ENCODE peak calls at places on chromosomes 6 and 20, in five cellular contexts. G, B, E, X and P are unnamed samples.
A peak's percentile ranks its signal among the peaks of the same experiment; 100 is the strongest.

GRCh38 chr20:18012901-18013300 is 44.1 kb downstream of the MGME1 start:
- DNase-seq in G (no peak), X (no peak), E (no peak), B (no peak), P (no peak)

GRCh38 chr6:124487778-124488431 is 474.3 kb upstream of the RNF217 start:
- DNase-seq in X (peak; percentile 57), G (no peak), B (no peak), E (no peak), P (no peak)

GRCh38 chr6:1253816-1254215 is 58.1 kb upstream of the FOXQ1 start:
- DNase-seq in X (no peak), E (no peak), G (no peak), B (no peak), P (no peak)

GRCh38 chr6:20137288-20137687 is 75.0 kb downstream of the MBOAT1 start:
- DNase-seq in B (no peak), X (no peak), G (no peak), E (no peak), P (no peak)

GRCh38 chr20:57092112-57092899 is 174.1 kb downstream of the BMP7 start:
- DNase-seq in E (peak; percentile 86), X (peak; percentile 24), G (peak; percentile 44), B (no peak), P (peak; percentile 74)

GRCh38 chr20:4335722-4336121 is 320.4 kb upstream of the RNF24 start:
- DNase-seq in B (no peak), E (no peak), G (no peak), X (no peak), P (no peak)

GRCh38 chr20:33477386-33478234 is 12.3 kb upstream of the CBFA2T2 start:
- DNase-seq in G (no peak), B (no peak), E (peak; percentile 20), X (no peak), P (no peak)

GRCh38 chr6:28867078-28867414 is 56.7 kb downstream of the TRIM27 start:
- DNase-seq in G (no peak), E (no peak), X (no peak), B (no peak), P (no peak)

GRCh38 chr6:27902335-27903314 is 9.6 kb downstream of the OR2B2 start:
- DNase-seq in B (peak; percentile 89), G (peak; percentile 75), E (peak; percentile 78), X (peak; percentile 88), P (peak; percentile 83)

GRCh38 chr6:16694789-16695188 is 66.5 kb downstream of the ATXN1 start:
- DNase-seq in E (no peak), G (no peak), B (no peak), X (no peak), P (no peak)

GRCh38 chr6:157492741-157493140 is 111.8 kb downstream of the ZDHHC14 start:
- DNase-seq in B (no peak), X (no peak), G (no peak), E (no peak), P (no peak)

GRCh38 chr6:22785036-22785435 is 215.7 kb downstream of the HDGFL1 start:
- DNase-seq in B (no peak), X (peak; percentile 28), E (peak; percentile 0), G (no peak), P (no peak)

GRCh38 chr6:104123227-104123626 is 736.5 kb downstream of the HACE1 start:
- DNase-seq in E (no peak), X (no peak), G (no peak), B (no peak), P (no peak)

GRCh38 chr20:22496817-22497216 is 87.6 kb downstream of the FOXA2 start:
- DNase-seq in B (no peak), E (no peak), X (no peak), G (no peak), P (no peak)

GRCh38 chr6:111980168-111980567 is 73.7 kb upstream of the CCN6 start:
- DNase-seq in E (no peak), B (no peak), X (peak; percentile 72), G (no peak), P (no peak)

GRCh38 chr20:12566596-12566995 is 442.2 kb upstream of the SPTLC3 start:
- DNase-seq in G (no peak), E (no peak), B (no peak), X (no peak), P (no peak)

GRCh38 chr6:43575105-43575771 is 600 bp downstream of the XPO5 start:
- DNase-seq in G (no peak), X (peak; percentile 12), E (peak; percentile 74), B (no peak), P (peak; percentile 82)

GRCh38 chr20:1330075-1330830 is 1.3 kb upstream of the SDCBP2 start:
- DNase-seq in X (no peak), E (no peak), B (peak; percentile 84), G (no peak), P (no peak)

GRCh38 chr6:137222376-137222775 is 3.2 kb upstream of the IFNGR1 start:
- DNase-seq in X (no peak), G (no peak), E (no peak), B (no peak), P (no peak)

GRCh38 chr6:27753668-27754407 is 158.4 kb downstream of the OR2B2 start:
- DNase-seq in G (peak; percentile 90), B (no peak), E (peak; percentile 95), X (peak; percentile 80), P (peak; percentile 86)

DNA sequence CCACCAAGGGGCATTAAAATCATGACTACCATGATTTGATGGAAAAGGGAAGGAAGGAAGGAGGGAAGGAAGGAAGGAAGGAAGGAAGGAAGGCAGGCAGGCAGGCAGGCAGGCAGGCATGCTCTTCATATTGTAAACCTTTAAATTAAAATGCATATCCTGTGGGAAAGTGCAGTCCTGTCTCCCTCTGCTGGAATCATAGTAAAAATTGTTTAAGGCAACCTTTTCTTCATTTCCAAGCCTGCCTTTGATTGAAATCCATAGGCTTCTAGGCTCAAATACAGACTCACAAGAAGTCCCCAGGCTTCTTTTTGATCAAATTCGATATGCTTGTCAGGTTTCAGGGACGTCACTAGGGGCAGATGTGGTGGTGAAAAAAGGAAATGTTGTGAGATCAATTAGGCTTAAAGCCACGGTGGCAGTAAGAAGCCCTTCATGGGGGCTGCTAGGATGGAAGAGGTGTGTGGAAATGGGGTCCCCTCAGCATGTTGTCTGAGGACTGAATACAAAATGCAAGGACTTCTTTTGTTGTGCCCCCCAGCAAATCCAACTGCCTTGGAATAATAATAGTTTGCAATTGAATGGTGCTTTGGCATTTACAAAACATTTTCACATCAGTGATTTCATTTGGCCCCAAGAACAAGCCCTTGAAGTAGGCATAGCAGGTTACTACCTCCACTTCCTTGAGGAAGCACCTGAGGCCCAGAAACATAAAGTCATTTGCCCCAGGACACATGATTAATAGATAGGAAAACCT is 25.6 kb upstream of the GABRR1 start:
- DNase-seq in G (peak; percentile 59), E (peak; percentile 64), X (peak; percentile 79), B (no peak), P (no peak)
- H3K4me3 ChIP-seq in G (no peak overlapping the region), E (no peak overlapping the region), X (no peak overlapping the region), B (no peak overlapping the region), P (no peak overlapping the region)

GRCh38 chr20:21127201-21127981 is 1.5 kb downstream of the KIZ start:
- DNase-seq in B (no peak), E (no peak), X (no peak), G (no peak), P (no peak)
- H3K4me3 ChIP-seq in B (no peak overlapping the region), E (peak overlapping the region; percentile 90), X (no peak overlapping the region), G (no peak overlapping the region), P (no peak overlapping the region)

GRCh38 chr6:118706702-118707101 is 55.3 kb upstream of the CEP85L start:
- DNase-seq in E (no peak), G (no peak), B (no peak), X (no peak), P (no peak)

GRCh38 chr6:118708736-118709135 is 57.3 kb upstream of the CEP85L start:
- DNase-seq in B (no peak), E (no peak), X (peak; percentile 94), G (no peak), P (no peak)

GRCh38 chr6:118705799-118706481 is 54.5 kb upstream of the CEP85L start:
- DNase-seq in E (peak; percentile 23), X (peak; percentile 50), G (no peak), B (no peak), P (no peak)

GRCh38 chr6:118709859-118710350 is 58.5 kb upstream of the CEP85L start:
- DNase-seq in G (no peak), E (peak; percentile 58), X (no peak), B (no peak), P (no peak)

GRCh38 chr6:118708055-118708454 is 56.7 kb upstream of the CEP85L start:
- DNase-seq in E (no peak), G (no peak), B (no peak), X (peak; percentile 54), P (no peak)
- H3K4me3 ChIP-seq in E (no peak overlapping the region), G (no peak overlapping the region), B (no peak overlapping the region), X (no peak overlapping the region), P (peak overlapping the region; percentile 53)

GRCh38 chr6:83861077-83861476 is 1.6 kb downstream of the CYB5R4 start:
- DNase-seq in X (no peak), E (no peak), B (no peak), G (no peak), P (no peak)
- H3K4me3 ChIP-seq in X (no peak overlapping the region), E (no peak overlapping the region), B (no peak overlapping the region), G (no peak overlapping the region), P (no peak overlapping the region)

DNA sequence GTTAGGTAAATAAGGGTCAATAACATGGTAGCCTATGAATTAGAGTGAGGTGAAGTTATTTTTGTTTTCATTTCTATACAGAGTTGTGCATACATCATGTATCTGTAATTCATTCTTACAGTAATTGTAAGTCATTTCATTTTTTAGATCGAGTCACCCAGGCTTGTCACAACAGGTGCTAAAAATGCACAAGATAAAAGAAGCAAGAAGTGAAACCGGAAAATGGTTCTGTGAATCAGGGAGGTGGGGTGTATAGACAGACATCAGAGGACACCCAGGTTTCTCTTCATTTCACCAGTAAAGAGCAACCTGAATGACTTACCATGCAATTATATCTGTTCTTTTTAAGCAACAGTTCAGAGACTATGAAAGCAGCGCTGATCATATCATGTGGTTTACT is 27.6 kb upstream of the TBC1D7 start:
- DNase-seq in B (no peak), E (no peak), G (no peak), X (no peak), P (no peak)
- H3K4me3 ChIP-seq in B (no peak overlapping the region), E (no peak overlapping the region), G (no peak overlapping the region), X (no peak overlapping the region), P (no peak overlapping the region)